ENCODE peak calls at places on chromosomes 5 and 9, in nine cellular contexts. K, F, T, U, B, Z, M, I and Y are unnamed samples.

GRCh38 chr9:128231638-128232568 is 28.7 kb downstream of the DNM1 start:
- DNase-seq in U (no peak), T (no peak), Z (no peak), K (peak; percentile 51), B (no peak), M (no peak), F (no peak), I (no peak), Y (no peak)

GRCh38 chr9:77648458-77649108 is 461 bp upstream of the GNA14 start:
- DNase-seq in K (no peak), M (peak; percentile 6), F (peak; percentile 42), B (peak; percentile 66), T (peak; percentile 80), Z (no peak), U (no peak), I (peak; percentile 69), Y (peak; percentile 79)

GRCh38 chr5:126896170-126896717 is 119.3 kb downstream of the LMNB1 start:
- DNase-seq in I (no peak), Z (no peak), T (no peak), B (no peak), U (no peak), M (no peak), F (no peak), K (no peak), Y (no peak)

GRCh38 chr9:122132539-122132938 is 27.0 kb downstream of the NDUFA8 start:
- DNase-seq in F (no peak), I (no peak), U (no peak), B (no peak), K (no peak), Z (no peak), T (no peak), M (no peak), Y (no peak)

GRCh38 chr9:534886-535285 is 306.6 kb upstream of the DMRT1 start:
- DNase-seq in Z (no peak), F (peak; percentile 62), I (peak; percentile 56), B (peak; percentile 57), T (no peak), U (no peak), K (peak; percentile 22), M (no peak), Y (no peak)

GRCh38 chr9:83959061-83959460 is 21.0 kb downstream of the HNRNPK start:
- DNase-seq in K (peak; percentile 52), M (no peak), T (no peak), I (no peak), F (peak; percentile 55), U (peak; percentile 86), B (no peak), Z (no peak), Y (peak; percentile 22)

GRCh38 chr5:1471240-1471853 is 26.1 kb upstream of the SLC6A3 start:
- DNase-seq in I (no peak), F (no peak), Z (no peak), B (no peak), M (no peak), U (no peak), K (no peak), T (no peak), Y (no peak)

GRCh38 chr9:87179556-87180340 is 232.4 kb upstream of the GAS1 start:
- DNase-seq in B (no peak), I (no peak), T (no peak), M (no peak), K (no peak), U (no peak), Z (no peak), F (no peak), Y (no peak)

GRCh38 chr9:124442360-124442759 is 7.9 kb upstream of the ADGRD2 start:
- DNase-seq in U (no peak), K (no peak), I (no peak), T (no peak), Z (no peak), M (peak; percentile 14), F (no peak), B (no peak), Y (no peak)

GRCh38 chr9:129446828-129447550 is 173.9 kb downstream of the C9orf50 start:
- DNase-seq in F (no peak), U (no peak), M (no peak), Z (no peak), T (no peak), I (no peak), B (no peak), K (no peak), Y (no peak)

GRCh38 chr5:140633081-140633471 is at the start of gene CD14:
- DNase-seq in T (peak; percentile 81), B (peak; percentile 32), F (peak; percentile 82), Z (no peak), U (no peak), I (no peak), M (no peak), K (peak; percentile 61), Y (no peak)

GRCh38 chr9:120720404-120720803 is 6.1 kb upstream of the MEGF9 start:
- DNase-seq in B (no peak), M (no peak), I (no peak), Z (no peak), U (no peak), F (no peak), K (no peak), T (no peak), Y (no peak)
- TF ChIP-seq CTCF in B (no peak), M (no peak), I (no peak), Z (no peak), U (no peak), F (no peak), K (no peak), T (no peak), Y (no peak)

GRCh38 chr9:134600431-134600830 is 41.2 kb upstream of the COL5A1 start:
- DNase-seq in F (no peak), T (no peak), Z (no peak), M (no peak), I (no peak), K (no peak), B (no peak), U (no peak), Y (no peak)

GRCh38 chr9:134601764-134602163 is 39.8 kb upstream of the COL5A1 start:
- DNase-seq in B (no peak), M (no peak), F (no peak), K (no peak), I (no peak), T (no peak), Z (no peak), U (peak; percentile 67), Y (no peak)

GRCh38 chr9:134604834-134605233 is 36.8 kb upstream of the COL5A1 start:
- DNase-seq in I (no peak), U (no peak), F (no peak), T (no peak), K (no peak), M (no peak), B (peak; percentile 24), Z (no peak), Y (no peak)

GRCh38 chr9:134600836-134601638 is 40.6 kb upstream of the COL5A1 start:
- DNase-seq in B (no peak), Z (no peak), T (no peak), I (no peak), F (no peak), K (no peak), M (no peak), U (no peak), Y (no peak)

DNA sequence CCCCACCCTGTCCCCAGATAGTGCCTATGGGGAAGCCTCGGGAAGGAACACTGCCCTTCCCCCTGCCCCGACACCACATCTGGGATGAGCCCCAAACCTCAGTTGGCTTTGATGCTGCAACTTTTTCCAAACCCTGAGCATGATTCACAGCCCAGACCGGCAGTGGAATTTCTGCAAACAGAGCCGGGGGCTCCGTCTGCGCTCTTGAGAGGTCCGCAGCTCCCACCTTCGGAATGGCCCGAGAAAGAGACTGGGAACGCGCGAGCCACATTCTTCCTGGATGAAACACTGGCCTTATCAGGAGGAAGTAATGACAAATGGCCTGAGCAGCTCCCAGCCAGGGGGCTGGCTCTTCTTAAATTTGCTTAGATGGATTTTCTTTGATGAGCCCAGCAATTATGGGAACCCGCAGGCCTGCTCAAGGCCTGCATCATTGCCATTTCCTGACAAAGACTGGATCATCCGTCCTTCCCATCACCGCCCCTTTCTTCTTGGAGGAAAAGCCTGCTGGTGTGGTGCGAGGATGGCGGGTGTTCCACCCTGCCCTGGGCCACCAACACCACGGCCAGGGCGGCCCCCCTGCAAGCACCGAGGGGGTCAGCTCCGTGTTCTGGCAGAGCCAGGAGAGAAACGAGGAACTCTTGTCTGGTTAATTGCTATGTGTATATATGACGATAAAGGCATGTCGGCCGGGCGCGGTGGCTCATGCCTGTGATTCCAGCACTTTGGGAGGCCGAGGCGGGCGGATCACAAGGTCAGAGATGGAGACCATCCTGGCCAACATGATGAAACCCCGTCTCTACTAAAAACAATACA is 38.8 kb upstream of the COL5A1 start:
- DNase-seq in F (peak; percentile 68), T (no peak), U (peak; percentile 99), Z (no peak), M (no peak), B (no peak), I (peak; percentile 56), K (peak; percentile 31), Y (peak; percentile 60)
- TF ChIP-seq POLR2A in F (no peak), T (no peak), U (no peak), Z (no peak), M (no peak), B (no peak), I (no peak), K (no peak), Y (no peak)

GRCh38 chr5:57341380-57341979 is 141.1 kb downstream of the ACTBL2 start:
- DNase-seq in I (no peak), K (no peak), B (no peak), U (no peak), T (no peak), F (no peak), Z (no peak), M (no peak), Y (no peak)

GRCh38 chr5:57340681-57341080 is 141.9 kb downstream of the ACTBL2 start:
- DNase-seq in K (no peak), F (no peak), I (no peak), B (no peak), T (no peak), M (no peak), U (no peak), Z (no peak), Y (no peak)

GRCh38 chr5:57335092-57335491 is 147.5 kb downstream of the ACTBL2 start:
- DNase-seq in K (no peak), I (no peak), Z (no peak), B (no peak), M (no peak), T (no peak), U (peak; percentile 90), F (no peak), Y (no peak)

GRCh38 chr5:57338849-57339340 is 143.7 kb downstream of the ACTBL2 start:
- DNase-seq in M (no peak), Z (no peak), T (no peak), I (no peak), U (no peak), B (no peak), F (no peak), K (no peak), Y (no peak)

GRCh38 chr5:57338068-57338848 is 144.4 kb downstream of the ACTBL2 start:
- DNase-seq in Z (no peak), T (no peak), B (no peak), U (no peak), I (no peak), F (no peak), M (peak; percentile 58), K (no peak), Y (no peak)
- TF ChIP-seq CTCF in Z (no peak), T (no peak), B (no peak), U (peak; percentile 33), I (peak; percentile 34), F (peak; percentile 4), M (peak; percentile 75), K (no peak), Y (no peak)

GRCh38 chr5:132227485-132228240 is at the start of gene P4HA2:
- DNase-seq in F (peak; percentile 87), I (peak; percentile 90), M (peak; percentile 25), B (peak; percentile 92), K (peak; percentile 78), U (peak; percentile 65), Z (peak; percentile 70), T (peak; percentile 93), Y (peak; percentile 89)
- TF ChIP-seq POLR2A in F (no peak), I (peak; percentile 71), M (no peak), B (no peak), K (peak; percentile 70), U (peak; percentile 71), Z (peak; percentile 64), T (no peak), Y (no peak)